ENCODE peak calls at places on chromosomes 4 and X, in seven cellular contexts. One of them, this sample, is unnamed.

GRCh38 chrX:20437678-20438077 is 171.0 kb upstream of the RPS6KA3 start:
- DNase-seq in tibial nerve: no peak
- DNase-seq in HT1080: no peak
- DNase-seq in dorsolateral prefrontal cortex: no peak
- DNase-seq in adipocyte: no peak
- DNase-seq in endodermal cell: no peak
- DNase-seq in amniotic stem cell: no peak
- DNase-seq in this sample: no peak

GRCh38 chr4:112807999-112808398 is 171.1 kb downstream of the LARP7 start:
- DNase-seq in tibial nerve: no peak
- DNase-seq in HT1080: peak; percentile 36
- DNase-seq in dorsolateral prefrontal cortex: no peak
- DNase-seq in adipocyte: no peak
- DNase-seq in endodermal cell: no peak
- DNase-seq in amniotic stem cell: no peak
- DNase-seq in this sample: no peak

GRCh38 chrX:55742649-55743048 is 25.1 kb downstream of the RRAGB start:
- DNase-seq in tibial nerve: no peak
- DNase-seq in HT1080: no peak
- DNase-seq in dorsolateral prefrontal cortex: no peak
- DNase-seq in adipocyte: no peak
- DNase-seq in endodermal cell: no peak
- DNase-seq in amniotic stem cell: no peak
- DNase-seq in this sample: peak; percentile 38

GRCh38 chr4:183444953-183445543 is 612 bp downstream of the CDKN2AIP start:
- DNase-seq in tibial nerve: peak; percentile 16
- DNase-seq in HT1080: peak; percentile 26
- DNase-seq in dorsolateral prefrontal cortex: no peak
- DNase-seq in adipocyte: peak; percentile 61
- DNase-seq in endodermal cell: no peak
- DNase-seq in amniotic stem cell: no peak
- DNase-seq in this sample: no peak

GRCh38 chr4:19030048-19030447 is 1008.5 kb upstream of the LCORL start:
- DNase-seq in tibial nerve: no peak
- DNase-seq in HT1080: no peak
- DNase-seq in dorsolateral prefrontal cortex: no peak
- DNase-seq in adipocyte: peak; percentile 21
- DNase-seq in endodermal cell: no peak
- DNase-seq in amniotic stem cell: no peak
- DNase-seq in this sample: no peak

GRCh38 chrX:133440081-133440796 is 24.9 kb upstream of the GPC4 start:
- DNase-seq in tibial nerve: no peak
- DNase-seq in HT1080: no peak
- DNase-seq in dorsolateral prefrontal cortex: no peak
- DNase-seq in adipocyte: no peak
- DNase-seq in endodermal cell: peak; percentile 80
- DNase-seq in amniotic stem cell: no peak
- DNase-seq in this sample: no peak

GRCh38 chrX:122579521-122579920 is 604.6 kb upstream of the GRIA3 start:
- DNase-seq in tibial nerve: no peak
- DNase-seq in HT1080: no peak
- DNase-seq in dorsolateral prefrontal cortex: no peak
- DNase-seq in adipocyte: no peak
- DNase-seq in endodermal cell: no peak
- DNase-seq in amniotic stem cell: no peak
- DNase-seq in this sample: no peak

GRCh38 chrX:2446815-2447214 is 54.0 kb downstream of the DHRSX start:
- DNase-seq in tibial nerve: no peak
- DNase-seq in HT1080: no peak
- DNase-seq in dorsolateral prefrontal cortex: peak; percentile 8
- DNase-seq in adipocyte: no peak
- DNase-seq in endodermal cell: no peak
- DNase-seq in amniotic stem cell: no peak
- DNase-seq in this sample: no peak

GRCh38 chr4:130395871-130396270 is 1299.9 kb downstream of the C4orf33 start:
- DNase-seq in tibial nerve: no peak
- DNase-seq in HT1080: peak; percentile 66
- DNase-seq in dorsolateral prefrontal cortex: no peak
- DNase-seq in adipocyte: peak; percentile 84
- DNase-seq in endodermal cell: no peak
- DNase-seq in amniotic stem cell: peak; percentile 64
- DNase-seq in this sample: peak; percentile 58

This sample was measured in MCF 10A.